ENCODE peak calls at places on chromosomes 2 and 18, in ten cellular contexts. One of them, this sample, is unnamed.

GRCh38 chr18:59268722-59269562 is 4.3 kb downstream of the RAX start:
- DNase-seq in brain microvascular endothelial cell: no peak
- DNase-seq in kidney: peak
- DNase-seq in heart right ventricle: peak
- DNase-seq in tibial artery: no peak
- DNase-seq in lung: no peak
- DNase-seq in adrenal gland: peak
- DNase-seq in mammary epithelial cell: no peak
- DNase-seq in HFFc6: no peak
- DNase-seq in lower lobe of right lung: peak
- DNase-seq in this sample: no peak

GRCh38 chr18:11518788-11519685 is 90.4 kb upstream of the SLC35G4 start:
- DNase-seq in adrenal gland: peak
- DNase-seq in lung: no peak
- DNase-seq in HFFc6: peak
- DNase-seq in lower lobe of right lung: no peak
- DNase-seq in brain microvascular endothelial cell: peak
- DNase-seq in heart right ventricle: no peak
- DNase-seq in tibial artery: no peak
- DNase-seq in mammary epithelial cell: peak
- DNase-seq in kidney: peak
- DNase-seq in this sample: peak

GRCh38 chr2:172438741-172439508 is 11.5 kb downstream of the ITGA6 start:
- DNase-seq in mammary epithelial cell: peak
- DNase-seq in heart right ventricle: peak
- DNase-seq in tibial artery: no peak
- DNase-seq in adrenal gland: peak
- DNase-seq in kidney: no peak
- DNase-seq in HFFc6: peak
- DNase-seq in lung: no peak
- DNase-seq in lower lobe of right lung: no peak
- DNase-seq in brain microvascular endothelial cell: peak
- DNase-seq in this sample: peak

GRCh38 chr2:239305222-239305575 is 95.6 kb downstream of the HDAC4 start:
- DNase-seq in brain microvascular endothelial cell: no peak
- DNase-seq in HFFc6: no peak
- DNase-seq in tibial artery: peak
- DNase-seq in lung: no peak
- DNase-seq in heart right ventricle: no peak
- DNase-seq in lower lobe of right lung: no peak
- DNase-seq in mammary epithelial cell: no peak
- DNase-seq in adrenal gland: peak
- DNase-seq in kidney: peak
- DNase-seq in this sample: no peak

GRCh38 chr2:144671695-144672094 is 151.8 kb upstream of the ZEB2 start:
- DNase-seq in kidney: no peak
- DNase-seq in mammary epithelial cell: no peak
- DNase-seq in heart right ventricle: no peak
- DNase-seq in adrenal gland: no peak
- DNase-seq in HFFc6: no peak
- DNase-seq in tibial artery: no peak
- DNase-seq in brain microvascular endothelial cell: peak
- DNase-seq in lung: no peak
- DNase-seq in lower lobe of right lung: peak
- DNase-seq in this sample: peak

GRCh38 chr18:11511434-11512095 is 97.8 kb upstream of the SLC35G4 start:
- DNase-seq in heart right ventricle: no peak
- DNase-seq in HFFc6: no peak
- DNase-seq in adrenal gland: no peak
- DNase-seq in lower lobe of right lung: no peak
- DNase-seq in tibial artery: no peak
- DNase-seq in lung: no peak
- DNase-seq in mammary epithelial cell: no peak
- DNase-seq in brain microvascular endothelial cell: no peak
- DNase-seq in kidney: no peak
- DNase-seq in this sample: no peak

GRCh38 chr18:12307871-12308385 is at the start of gene TUBB6:
- DNase-seq in mammary epithelial cell: peak
- DNase-seq in heart right ventricle: peak
- DNase-seq in lower lobe of right lung: peak
- DNase-seq in brain microvascular endothelial cell: peak
- DNase-seq in tibial artery: peak
- DNase-seq in HFFc6: peak
- DNase-seq in adrenal gland: peak
- DNase-seq in lung: peak
- DNase-seq in kidney: peak
- DNase-seq in this sample: peak

GRCh38 chr2:220664272-220665107 is 907.6 kb downstream of the EPHA4 start:
- DNase-seq in HFFc6: no peak
- DNase-seq in mammary epithelial cell: no peak
- DNase-seq in brain microvascular endothelial cell: no peak
- DNase-seq in heart right ventricle: no peak
- DNase-seq in adrenal gland: no peak
- DNase-seq in kidney: no peak
- DNase-seq in tibial artery: no peak
- DNase-seq in lung: no peak
- DNase-seq in lower lobe of right lung: no peak
- DNase-seq in this sample: no peak

DNA sequence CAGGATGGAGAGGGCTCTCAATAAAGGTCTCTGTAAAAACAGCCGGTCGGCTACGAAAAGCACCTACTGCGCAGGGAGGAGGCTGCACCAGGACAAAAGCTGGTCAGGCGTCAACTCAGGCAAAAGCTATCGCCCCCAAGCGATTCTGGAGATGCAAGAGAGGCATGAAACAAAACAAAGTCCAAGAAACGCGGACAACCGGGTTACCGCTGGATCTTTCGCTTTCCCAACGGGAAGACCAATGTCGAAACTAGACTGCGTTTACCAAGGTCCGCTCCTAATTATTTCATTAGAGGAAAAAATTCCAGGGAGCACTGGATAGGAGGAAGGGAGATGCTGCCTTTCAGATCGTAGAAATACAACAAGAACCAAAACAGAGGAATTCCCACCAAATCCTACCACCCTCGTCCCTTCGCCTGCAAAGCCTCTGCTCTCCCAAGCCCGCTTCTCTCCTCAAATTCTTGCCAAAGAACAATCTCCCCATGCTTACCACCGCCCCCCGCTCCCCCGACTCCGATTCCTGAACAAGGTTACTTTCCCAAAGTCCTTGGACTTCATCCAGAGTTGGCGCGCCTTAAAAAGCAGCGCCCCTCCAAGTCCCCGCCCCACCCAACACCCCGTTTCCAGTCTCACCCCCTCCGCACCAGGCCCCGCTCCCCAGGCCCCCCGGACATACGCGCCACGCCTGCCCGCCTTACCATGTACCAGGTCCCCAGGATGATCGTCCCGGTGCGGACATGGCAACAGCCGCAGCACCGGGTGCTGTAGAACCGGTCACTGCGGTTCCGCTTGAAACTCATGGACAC is 513 bp downstream of the LAPTM4A start:
- DNase-seq in HFFc6: peak
- DNase-seq in lung: peak
- DNase-seq in brain microvascular endothelial cell: no peak
- DNase-seq in tibial artery: peak
- DNase-seq in mammary epithelial cell: peak
- DNase-seq in heart right ventricle: peak
- DNase-seq in kidney: peak
- DNase-seq in lower lobe of right lung: peak
- DNase-seq in adrenal gland: peak
- DNase-seq in this sample: peak
- TF ChIP-seq CTCF in HFFc6: peak
- TF ChIP-seq CTCF in lung: no peak
- TF ChIP-seq CTCF in brain microvascular endothelial cell: peak
- TF ChIP-seq CTCF in tibial artery: no peak
- TF ChIP-seq CTCF in mammary epithelial cell: no peak
- TF ChIP-seq CTCF in heart right ventricle: no peak
- TF ChIP-seq CTCF in kidney: no peak
- TF ChIP-seq CTCF in lower lobe of right lung: no peak
- TF ChIP-seq CTCF in adrenal gland: no peak
- TF ChIP-seq CTCF in this sample: no peak

DNA sequence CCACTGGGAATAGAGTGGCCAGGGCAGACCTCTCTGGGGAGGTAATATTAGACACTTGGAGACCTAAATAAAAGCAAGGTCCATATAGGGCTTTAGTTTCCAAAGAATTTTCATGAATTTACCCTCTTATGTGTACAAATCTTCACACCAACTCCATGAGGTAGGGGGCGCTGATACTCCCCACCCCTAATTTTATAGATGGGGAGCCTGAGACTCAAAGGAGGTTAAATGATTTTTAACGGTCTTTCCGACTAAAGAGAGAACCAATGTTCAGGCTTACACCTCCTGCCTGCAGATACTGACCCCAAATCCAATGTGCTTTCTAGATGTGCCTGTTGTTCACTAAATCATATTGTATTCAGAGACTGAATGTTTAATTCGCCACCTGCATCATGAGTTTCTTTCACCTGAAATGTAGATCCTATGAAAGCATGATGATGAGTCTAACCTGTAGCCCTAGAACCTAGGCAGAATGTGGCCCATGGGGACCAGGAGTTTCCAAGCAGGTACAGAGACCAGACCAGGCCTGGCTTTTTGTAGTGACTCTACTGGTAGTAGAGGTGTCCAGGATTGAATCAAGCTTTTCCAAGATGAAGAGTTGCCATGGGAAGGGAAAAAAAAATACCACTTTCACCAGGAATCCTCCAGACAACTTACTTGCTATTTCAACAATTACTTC is 16.8 kb upstream of the PAX3 start:
- DNase-seq in heart right ventricle: no peak
- DNase-seq in HFFc6: no peak
- DNase-seq in mammary epithelial cell: no peak
- DNase-seq in kidney: no peak
- DNase-seq in tibial artery: no peak
- DNase-seq in lower lobe of right lung: no peak
- DNase-seq in brain microvascular endothelial cell: no peak
- DNase-seq in adrenal gland: no peak
- DNase-seq in lung: no peak
- DNase-seq in this sample: peak
- TF ChIP-seq CTCF in heart right ventricle: no peak
- TF ChIP-seq CTCF in HFFc6: peak
- TF ChIP-seq CTCF in mammary epithelial cell: no peak
- TF ChIP-seq CTCF in kidney: no peak
- TF ChIP-seq CTCF in tibial artery: no peak
- TF ChIP-seq CTCF in lower lobe of right lung: no peak
- TF ChIP-seq CTCF in brain microvascular endothelial cell: peak
- TF ChIP-seq CTCF in adrenal gland: no peak
- TF ChIP-seq CTCF in lung: no peak
- TF ChIP-seq CTCF in this sample: no peak

GRCh38 chr2:124325667-124326425 is 300.8 kb downstream of the CNTNAP5 start:
- DNase-seq in brain microvascular endothelial cell: no peak
- DNase-seq in adrenal gland: no peak
- DNase-seq in mammary epithelial cell: no peak
- DNase-seq in HFFc6: no peak
- DNase-seq in lung: no peak
- DNase-seq in heart right ventricle: no peak
- DNase-seq in lower lobe of right lung: no peak
- DNase-seq in tibial artery: no peak
- DNase-seq in kidney: no peak
- DNase-seq in this sample: peak
- TF ChIP-seq CTCF in brain microvascular endothelial cell: peak
- TF ChIP-seq CTCF in adrenal gland: no peak
- TF ChIP-seq CTCF in mammary epithelial cell: no peak
- TF ChIP-seq CTCF in HFFc6: peak
- TF ChIP-seq CTCF in lung: no peak
- TF ChIP-seq CTCF in heart right ventricle: no peak
- TF ChIP-seq CTCF in lower lobe of right lung: no peak
- TF ChIP-seq CTCF in tibial artery: no peak
- TF ChIP-seq CTCF in kidney: no peak
- TF ChIP-seq CTCF in this sample: peak

DNA sequence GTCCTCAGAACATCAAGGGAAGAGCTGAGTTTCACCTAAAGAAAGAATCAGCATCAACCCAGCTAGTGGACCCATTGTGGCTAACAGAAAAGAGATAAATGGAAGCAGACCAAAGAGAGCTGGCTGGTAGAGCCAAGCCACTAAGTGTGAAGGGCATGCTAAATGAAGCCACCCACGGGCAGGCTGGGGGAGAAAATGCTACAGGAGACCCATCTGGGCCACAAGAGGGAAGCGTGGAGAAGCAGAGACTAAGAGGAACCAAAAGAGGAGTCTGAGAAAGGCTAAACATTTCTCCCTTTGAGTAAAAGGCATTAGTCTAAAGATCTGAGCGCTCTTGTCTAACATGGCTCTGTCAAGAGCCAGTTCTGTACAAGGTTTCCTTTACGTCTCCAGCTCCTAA is 15.8 kb downstream of the CWC22 start:
- DNase-seq in kidney: no peak
- DNase-seq in heart right ventricle: no peak
- DNase-seq in brain microvascular endothelial cell: peak
- DNase-seq in mammary epithelial cell: no peak
- DNase-seq in lower lobe of right lung: no peak
- DNase-seq in HFFc6: no peak
- DNase-seq in lung: no peak
- DNase-seq in tibial artery: no peak
- DNase-seq in adrenal gland: no peak
- DNase-seq in this sample: peak
- TF ChIP-seq CTCF in kidney: no peak
- TF ChIP-seq CTCF in heart right ventricle: no peak
- TF ChIP-seq CTCF in brain microvascular endothelial cell: peak
- TF ChIP-seq CTCF in mammary epithelial cell: no peak
- TF ChIP-seq CTCF in lower lobe of right lung: no peak
- TF ChIP-seq CTCF in HFFc6: peak
- TF ChIP-seq CTCF in lung: no peak
- TF ChIP-seq CTCF in tibial artery: no peak
- TF ChIP-seq CTCF in adrenal gland: no peak
- TF ChIP-seq CTCF in this sample: no peak

DNA sequence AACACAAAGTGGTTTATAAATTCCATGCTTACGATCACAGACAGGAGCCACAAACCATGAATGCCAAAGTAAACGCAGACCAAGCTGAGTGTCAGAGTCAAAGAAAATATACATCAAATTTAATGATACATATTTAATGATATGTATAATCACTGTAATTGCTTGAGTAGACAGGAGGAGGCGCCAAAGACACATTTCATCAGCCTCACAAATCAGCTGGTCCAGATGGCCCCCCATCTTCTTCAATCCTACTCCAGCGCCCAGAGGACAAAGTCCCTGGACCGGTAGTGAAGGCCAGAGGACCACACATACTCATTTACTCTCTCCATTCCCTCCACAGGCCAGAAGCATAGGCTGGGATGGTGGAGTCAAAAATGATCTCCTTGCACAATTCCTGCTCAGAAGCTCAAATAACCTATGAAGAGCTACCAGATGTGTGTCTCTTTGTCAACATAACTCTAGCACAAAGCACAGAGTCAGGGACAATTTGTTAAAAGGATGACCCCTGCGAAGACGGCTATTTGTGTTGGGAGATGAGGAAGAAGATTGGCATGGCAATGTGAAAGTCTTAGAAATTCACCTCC is 149.3 kb upstream of the PGAP1 start:
- DNase-seq in adrenal gland: no peak
- DNase-seq in lower lobe of right lung: no peak
- DNase-seq in brain microvascular endothelial cell: peak
- DNase-seq in HFFc6: no peak
- DNase-seq in mammary epithelial cell: no peak
- DNase-seq in heart right ventricle: no peak
- DNase-seq in tibial artery: no peak
- DNase-seq in lung: no peak
- DNase-seq in kidney: no peak
- DNase-seq in this sample: peak
- TF ChIP-seq CTCF in adrenal gland: peak
- TF ChIP-seq CTCF in lower lobe of right lung: peak
- TF ChIP-seq CTCF in brain microvascular endothelial cell: peak
- TF ChIP-seq CTCF in HFFc6: peak
- TF ChIP-seq CTCF in mammary epithelial cell: peak
- TF ChIP-seq CTCF in heart right ventricle: peak
- TF ChIP-seq CTCF in tibial artery: no peak
- TF ChIP-seq CTCF in lung: no peak
- TF ChIP-seq CTCF in kidney: peak
- TF ChIP-seq CTCF in this sample: peak

This sample was measured in MCF 10A.